ENCODE peak calls at places on chromosomes 16 and 17, in eight cellular contexts. F is thyroid gland; O is adrenal gland; M is MM.1S; T is IMR-90; A is ascending aorta; Y is CD8-positive, alpha-beta T cell; D is cardiac muscle cell. R is an unnamed sample. For H3K9me3, the result is how much of the 10 kb centered on the place peaks cover.

GRCh38 chr16:324451-325334 is 27.8 kb downstream of the AXIN1 start:
- DNase-seq in F (peak), A (no peak), D (no peak), O (no peak), Y (peak), T (no peak), M (no peak), R (peak)

GRCh38 chr16:68093816-68094613 is 8.8 kb downstream of the NFATC3 start:
- DNase-seq in M (peak), A (no peak), D (peak), T (peak), Y (no peak), O (no peak), F (no peak), R (no peak)

GRCh38 chr16:25297151-25297787 is 39.6 kb upstream of the ZKSCAN2 start:
- DNase-seq in Y (no peak), T (no peak), D (no peak), O (no peak), F (no peak), M (no peak), A (no peak), R (no peak)

GRCh38 chr16:13453938-13454553 is 465.9 kb upstream of the ERCC4 start:
- DNase-seq in O (no peak), Y (no peak), D (peak), F (peak), T (no peak), A (no peak), M (peak), R (no peak)

GRCh38 chr16:72012607-72013006 is 4.1 kb downstream of the DHODH start:
- DNase-seq in D (no peak), O (no peak), A (no peak), Y (no peak), T (no peak), F (no peak), M (no peak), R (no peak)

GRCh38 chr17:45814622-45815606 is 29.8 kb upstream of the SPPL2C start:
- DNase-seq in O (no peak), Y (no peak), F (peak), M (no peak), T (no peak), D (no peak), A (no peak), R (no peak)

GRCh38 chr16:3101018-3101840 is 2.1 kb upstream of the ZSCAN10 start:
- DNase-seq in F (no peak), D (peak), T (no peak), Y (peak), O (no peak), A (no peak), M (peak), R (no peak)

GRCh38 chr17:78790552-78790951 is 8.5 kb upstream of the CYTH1 start:
- DNase-seq in D (no peak), M (no peak), A (no peak), T (no peak), Y (no peak), F (no peak), O (no peak), R (no peak)

GRCh38 chr17:60142872-60143499 is 6.8 kb upstream of the CA4 start:
- DNase-seq in Y (peak), F (peak), T (peak), D (peak), M (peak), O (peak), A (peak), R (peak)
- H3K27ac ChIP-seq in Y (no peak), F (no peak), T (no peak), D (no peak), M (no peak), O (no peak), A (no peak), R (peak)

DNA sequence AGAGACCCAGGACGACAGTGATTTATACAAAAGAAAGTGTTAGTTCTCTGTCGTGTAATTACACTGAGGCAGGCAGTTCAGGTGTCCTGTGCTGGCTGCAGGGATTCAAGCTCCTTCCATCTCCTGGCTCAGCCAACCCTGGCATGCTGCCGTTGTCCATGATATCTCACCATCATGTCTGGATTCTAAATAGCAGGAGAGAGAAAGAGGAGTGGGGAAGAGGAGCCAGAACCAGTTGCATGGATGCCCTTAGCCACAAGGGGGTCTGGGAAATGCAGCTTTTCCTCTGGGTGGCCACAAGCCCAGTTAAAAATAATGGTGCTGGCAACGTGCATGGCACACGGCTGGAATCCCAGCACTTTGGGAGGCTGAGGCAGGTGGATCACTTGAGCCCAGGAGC is 9.7 kb downstream of the C16orf54 start:
- DNase-seq in A (no peak), F (no peak), O (no peak), T (no peak), D (no peak), Y (no peak), M (no peak), R (no peak)
- TF ChIP-seq CTCF in A (no peak), F (no peak), O (no peak), T (peak), D (peak), Y (no peak), M (no peak), R (no peak)

GRCh38 chr17:39602533-39603303 is 5.0 kb downstream of the NEUROD2 start:
- DNase-seq in T (no peak), M (no peak), F (no peak), Y (no peak), A (no peak), O (no peak), D (no peak), R (no peak)
- H3K9me3 ChIP-seq in T (under half), M (under half), F (under half), Y (under half), A (under half), O (under half), D (under half), R (under half)

DNA sequence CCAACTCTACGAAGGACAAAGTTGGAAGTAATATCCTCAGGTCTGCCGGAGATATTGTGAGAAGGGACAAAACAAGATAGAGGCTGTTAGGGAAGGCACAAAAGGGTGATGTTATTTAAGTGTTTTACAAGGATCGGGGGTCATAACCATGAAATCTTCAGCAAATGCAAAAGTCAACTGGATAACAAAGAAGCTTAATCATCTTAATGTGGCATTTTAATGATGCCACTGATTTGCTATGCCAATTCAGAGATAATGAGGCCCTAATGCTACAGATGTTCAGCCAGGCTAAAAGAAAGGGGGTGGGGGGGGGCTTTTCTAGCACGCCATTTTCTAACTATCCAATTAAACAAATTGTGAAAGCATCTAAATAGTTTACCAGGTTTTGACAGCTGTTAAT is 63.1 kb downstream of the IKZF3 start:
- DNase-seq in D (no peak), Y (no peak), T (no peak), A (no peak), M (no peak), O (no peak), F (no peak), R (no peak)
- H3K27ac ChIP-seq in D (no peak), Y (peak), T (no peak), A (no peak), M (peak), O (no peak), F (no peak), R (no peak)